ENCODE peak calls at places on chromosome 4, in four cellular contexts. R is HFF-Myc; B is activated CD4-positive, alpha-beta T cell treated with anti-CD3 and anti-CD28 coated beads, Interleukin-2, amount 10 ng/mL, durations not matched to agents 7 days and 5 days; K is stimulated activated naive CD8-positive, alpha-beta T cell treated with anti-CD3 and anti-CD28 coated beads, Interleukin-15, Interleukin-2, amounts not matched to agents 100 U/mL and 50 U/mL, for 24 hours. H is an unnamed sample.

GRCh38 chr4:118807659-118808058 is 28.3 kb downstream of the SEC24D start:
- DNase-seq in K (no peak), R (no peak), B (no peak), H (no peak)

GRCh38 chr4:185222598-185222997 is 13.2 kb downstream of the SNX25 start:
- DNase-seq in R (no peak), B (no peak), K (no peak), H (no peak)

GRCh38 chr4:73761856-73762255 is 21.5 kb downstream of the CXCL8 start:
- DNase-seq in R (no peak), K (no peak), B (no peak), H (no peak)

GRCh38 chr4:121594796-121595526 is 101.8 kb downstream of the ANXA5 start:
- DNase-seq in B (no peak), R (no peak), K (no peak), H (no peak)

GRCh38 chr4:161438096-161438495 is 725.7 kb downstream of the FSTL5 start:
- DNase-seq in K (no peak), B (no peak), R (no peak), H (no peak)

GRCh38 chr4:306551-306961 is 1.3 kb upstream of the ZNF732 start:
- DNase-seq in B (no peak), K (peak; percentile 4), R (no peak), H (no peak)

GRCh38 chr4:163755013-163755412 is 260.5 kb downstream of the TMA16 start:
- DNase-seq in K (no peak), B (peak; percentile 19), R (no peak), H (no peak)

GRCh38 chr4:156194896-156195295 is 241.2 kb upstream of the CTSO start:
- DNase-seq in R (no peak), B (no peak), K (no peak), H (no peak)

GRCh38 chr4:111991797-111992196 is 153.5 kb upstream of the FAM241A start:
- DNase-seq in K (no peak), R (peak; percentile 69), B (no peak), H (no peak)

GRCh38 chr4:175953960-175954521 is 111.6 kb upstream of the WDR17 start:
- DNase-seq in R (no peak), B (no peak), K (no peak), H (no peak)

GRCh38 chr4:132396636-132397035 is 752.5 kb upstream of the PCDH10 start:
- DNase-seq in B (no peak), K (no peak), R (no peak), H (no peak)

GRCh38 chr4:2284934-2285664 is 23.2 kb upstream of the MXD4 start:
- DNase-seq in R (no peak), K (no peak), B (no peak), H (peak; percentile 37)

GRCh38 chr4:130545596-130545995 is 1449.6 kb downstream of the C4orf33 start:
- DNase-seq in K (no peak), R (no peak), B (no peak), H (no peak)

GRCh38 chr4:123976875-123977274 is 580.3 kb downstream of the SPRY1 start:
- DNase-seq in B (no peak), R (no peak), K (no peak), H (no peak)

GRCh38 chr4:147732516-147733193 is 767 bp downstream of the ARHGAP10 start:
- DNase-seq in R (no peak), B (no peak), K (peak; percentile 10), H (peak; percentile 39)

GRCh38 chr4:5708171-5708828 is at the start of gene EVC2:
- DNase-seq in B (no peak), R (no peak), K (peak; percentile 23), H (peak; percentile 85)

GRCh38 chr4:139901516-139902327 is 236.1 kb downstream of the MGST2 start:
- DNase-seq in K (no peak), R (no peak), B (no peak), H (no peak)

GRCh38 chr4:121958777-121959176 is 6.9 kb upstream of the TRPC3 start:
- DNase-seq in B (no peak), K (no peak), R (no peak), H (no peak)

GRCh38 chr4:30847958-30848357 is 127.8 kb downstream of the PCDH7 start:
- DNase-seq in K (no peak), R (no peak), B (no peak), H (no peak)

GRCh38 chr4:174352405-174352804 is 68.7 kb downstream of the CEP44 start:
- DNase-seq in R (no peak), B (no peak), K (no peak), H (no peak)

GRCh38 chr4:140267576-140267975 is 105.9 kb upstream of the SCOC start:
- DNase-seq in K (no peak), R (no peak), B (no peak), H (no peak)

H was measured in heart left ventricle.